ENCODE peak calls at places on chromosomes 3 and 15, in six cellular contexts. I, X, Y, Z, N and T are unnamed samples.

GRCh38 chr3:128133273-128133883 is 9.8 kb upstream of the RUVBL1 start:
- DNase-seq in I (no peak), X (no peak), Y (no peak), Z (no peak), N (no peak), T (peak)

GRCh38 chr3:126447456-126448106 is 28.1 kb downstream of the ZXDC start:
- DNase-seq in I (no peak), X (no peak), Y (no peak), Z (peak), N (no peak), T (no peak)

GRCh38 chr3:142366434-142366833 is 81.4 kb downstream of the XRN1 start:
- DNase-seq in I (no peak), X (no peak), Y (no peak), Z (no peak), N (no peak), T (no peak)

GRCh38 chr15:51935466-51936118 is 36.0 kb downstream of the LEO1 start:
- DNase-seq in I (no peak), X (no peak), Y (no peak), Z (no peak), N (no peak), T (no peak)

GRCh38 chr15:39804026-39804425 is 21.4 kb upstream of the FSIP1 start:
- DNase-seq in I (no peak), X (no peak), Y (no peak), Z (no peak), N (no peak), T (no peak)

GRCh38 chr15:39580630-39581500 is at the start of gene THBS1:
- DNase-seq in I (peak), X (peak), Y (peak), Z (peak), N (peak), T (peak)

GRCh38 chr3:37770336-37770735 is 91.3 kb upstream of the CTDSPL start:
- DNase-seq in I (no peak), X (no peak), Y (no peak), Z (no peak), N (no peak), T (no peak)

GRCh38 chr3:157390713-157391515 is 45.7 kb upstream of the PTX3 start:
- DNase-seq in I (no peak), X (no peak), Y (no peak), Z (no peak), N (no peak), T (no peak)

GRCh38 chr15:73318463-73319351 is 50.1 kb downstream of the HCN4 start:
- DNase-seq in I (no peak), X (no peak), Y (no peak), Z (no peak), N (no peak), T (no peak)

DNA sequence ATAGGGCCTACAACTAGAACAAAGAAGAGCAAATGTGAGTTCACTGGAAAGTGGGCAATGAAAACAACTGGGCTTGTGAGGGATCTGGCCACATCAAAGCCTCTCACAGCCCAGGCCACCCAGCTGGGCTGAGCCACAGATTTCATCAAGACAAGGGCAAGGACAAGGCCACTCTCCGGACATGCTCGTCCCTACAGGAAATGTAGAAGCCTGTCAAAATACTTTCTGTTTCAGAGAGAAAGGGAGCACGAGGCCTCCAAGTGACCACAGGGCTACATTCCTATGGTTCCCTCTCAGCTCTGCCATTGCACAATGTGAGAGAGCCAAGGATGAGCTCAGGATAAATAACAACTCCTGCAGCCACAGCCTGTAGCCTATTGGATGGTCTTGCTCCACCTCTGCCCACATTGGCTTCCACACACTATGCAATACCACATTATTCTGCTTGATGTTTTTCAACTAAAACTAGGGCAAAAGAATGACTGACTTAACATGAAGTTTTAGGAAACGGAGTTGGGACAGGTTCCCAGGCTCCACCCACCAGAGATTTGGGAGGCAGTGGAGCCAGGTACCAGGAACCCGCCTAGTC is 12.1 kb downstream of the TBC1D2B start:
- DNase-seq in I (peak), X (peak), Y (peak), Z (peak), N (peak), T (peak)
- H3K4me3 ChIP-seq in I (no peak), X (no peak), Y (no peak), Z (no peak), N (no peak), T (no peak)

GRCh38 chr3:132038198-132038825 is 3.5 kb upstream of the CPNE4 start:
- DNase-seq in I (no peak), X (no peak), Y (no peak), Z (no peak), N (no peak), T (no peak)
- TF ChIP-seq CTCF in I (no peak), X (no peak), Y (peak), Z (peak), N (peak), T (peak)

DNA sequence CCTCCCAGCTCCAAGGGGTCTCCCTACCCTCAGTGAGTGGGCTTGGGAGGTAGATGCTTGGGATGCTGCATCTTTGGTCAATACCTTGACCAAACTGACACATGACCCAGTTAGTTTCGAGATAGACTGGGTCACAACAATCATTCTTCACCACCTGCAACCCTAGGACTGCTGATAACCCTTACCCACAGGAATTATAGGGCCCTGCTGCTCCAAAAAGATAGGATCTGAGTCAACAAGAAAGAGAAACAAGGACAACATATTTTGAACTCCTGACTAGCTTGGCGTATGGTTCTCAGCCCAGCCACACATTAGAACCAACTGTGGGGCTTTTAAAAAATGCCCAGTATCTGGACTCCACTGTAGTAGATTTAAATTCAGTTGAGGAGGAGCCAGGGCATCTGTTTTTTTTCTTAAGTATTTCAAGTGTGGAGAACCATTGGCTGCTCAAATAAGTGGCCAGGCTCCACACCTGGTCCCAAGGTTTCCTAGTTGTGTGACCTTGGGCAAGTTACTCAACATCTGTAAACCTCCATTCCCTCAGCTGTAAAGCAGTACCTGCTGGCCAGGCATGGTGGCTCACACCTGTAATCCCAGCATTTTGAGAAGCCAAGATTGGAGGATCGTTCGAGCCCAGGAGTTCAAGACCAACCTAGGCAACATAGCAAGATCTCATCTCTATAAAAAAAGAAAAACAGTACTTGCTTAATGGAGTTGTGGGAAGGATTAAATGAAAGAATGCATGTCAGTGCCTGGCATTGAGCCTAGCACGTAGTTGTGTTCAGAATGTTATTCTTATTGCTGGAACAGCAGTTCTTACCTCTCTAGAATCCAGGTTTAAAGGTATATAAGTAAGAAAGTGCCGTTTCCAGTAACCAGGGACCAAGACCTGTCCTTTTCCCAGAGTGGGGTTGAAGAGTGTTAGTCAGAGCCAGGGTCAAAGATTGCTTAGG is 2.1 kb downstream of the PPP1R14D start:
- DNase-seq in I (no peak), X (no peak), Y (no peak), Z (no peak), N (no peak), T (no peak)
- H3K4me3 ChIP-seq in I (no peak), X (no peak), Y (no peak), Z (no peak), N (no peak), T (no peak)

DNA sequence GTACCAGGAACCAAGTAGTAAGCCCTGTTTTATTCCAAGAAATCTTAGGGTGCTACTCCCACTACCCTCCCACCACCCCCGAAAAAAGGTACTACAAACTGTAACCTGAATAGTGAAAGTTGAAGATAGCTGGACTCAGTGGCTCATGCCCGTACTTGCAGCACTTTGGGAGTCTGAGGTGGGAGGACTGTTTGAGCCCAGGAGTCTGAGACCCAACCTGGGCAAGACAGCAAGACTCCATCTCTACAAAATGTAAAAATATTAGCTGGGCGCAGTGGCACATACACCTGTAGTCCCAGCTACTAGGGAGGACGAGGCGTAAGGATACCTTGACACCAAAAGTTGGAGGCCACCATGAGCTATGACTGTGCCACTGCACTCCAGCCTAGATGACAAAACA is 7.9 kb downstream of the RHOA start:
- DNase-seq in I (no peak), X (no peak), Y (no peak), Z (no peak), N (no peak), T (no peak)
- TF ChIP-seq CTCF in I (no peak), X (no peak), Y (no peak), Z (no peak), N (no peak), T (no peak)